ENCODE peak calls at places on chromosomes 7 and 10, in eight cellular contexts. S, O, X, B, L, R, N and V are unnamed samples.

GRCh38 chr10:62248465-62248864 is 20.2 kb downstream of the RTKN2 start:
- DNase-seq in S (no peak), O (no peak), X (no peak), B (no peak), L (no peak), R (no peak), N (no peak), V (no peak)

GRCh38 chr10:114520453-114520852 is 116.2 kb upstream of the AFAP1L2 start:
- DNase-seq in S (no peak), O (no peak), X (peak; percentile 65), B (peak; percentile 53), L (peak; percentile 95), R (no peak), N (no peak), V (peak; percentile 44)

GRCh38 chr7:143258830-143259229 is 4.4 kb upstream of the GSTK1 start:
- DNase-seq in S (peak; percentile 20), O (peak; percentile 68), X (no peak), B (no peak), L (no peak), R (no peak), N (no peak), V (no peak)

GRCh38 chr10:62306663-62307062 is 38.0 kb upstream of the RTKN2 start:
- DNase-seq in S (no peak), O (no peak), X (no peak), B (no peak), L (no peak), R (no peak), N (no peak), V (no peak)

GRCh38 chr7:47490501-47491265 is 91.2 kb downstream of the TNS3 start:
- DNase-seq in S (no peak), O (no peak), X (no peak), B (no peak), L (no peak), R (no peak), N (no peak), V (peak; percentile 3)

GRCh38 chr7:91242097-91242846 is 22.0 kb upstream of the FZD1 start:
- DNase-seq in S (no peak), O (no peak), X (no peak), B (no peak), L (no peak), R (no peak), N (no peak), V (no peak)

GRCh38 chr10:70694410-70695179 is 22.3 kb downstream of the ADAMTS14 start:
- DNase-seq in S (no peak), O (no peak), X (no peak), B (no peak), L (no peak), R (no peak), N (no peak), V (no peak)

GRCh38 chr7:101911800-101912705 is 94.6 kb downstream of the CUX1 start:
- DNase-seq in S (no peak), O (peak; percentile 82), X (peak; percentile 74), B (peak; percentile 77), L (no peak), R (peak; percentile 29), N (no peak), V (peak; percentile 83)

GRCh38 chr10:91479583-91479982 is 69.4 kb downstream of the HECTD2 start:
- DNase-seq in S (no peak), O (no peak), X (no peak), B (no peak), L (no peak), R (no peak), N (no peak), V (no peak)

GRCh38 chr7:113113912-113114311 is 4.4 kb downstream of the SMIM30 start:
- DNase-seq in S (no peak), O (no peak), X (no peak), B (no peak), L (no peak), R (no peak), N (no peak), V (no peak)

GRCh38 chr7:158541330-158542010 is 46.2 kb downstream of the PTPRN2 start:
- DNase-seq in S (no peak), O (no peak), X (peak; percentile 37), B (no peak), L (no peak), R (no peak), N (no peak), V (no peak)

GRCh38 chr10:15433850-15434537 is 62.9 kb upstream of the FAM171A1 start:
- DNase-seq in S (no peak), O (no peak), X (peak; percentile 54), B (peak; percentile 81), L (peak; percentile 25), R (peak; percentile 47), N (no peak), V (no peak)

GRCh38 chr7:123747620-123748141 is 1.1 kb downstream of the WASL start:
- DNase-seq in S (no peak), O (peak; percentile 82), X (peak; percentile 72), B (peak; percentile 77), L (peak; percentile 83), R (peak; percentile 81), N (peak; percentile 8), V (peak; percentile 64)

GRCh38 chr7:79308176-79308575 is 145.3 kb downstream of the MAGI2 start:
- DNase-seq in S (no peak), O (peak; percentile 87), X (peak; percentile 46), B (peak; percentile 24), L (peak; percentile 40), R (no peak), N (no peak), V (no peak)

GRCh38 chr7:26065652-26066051 is 86.3 kb upstream of the NFE2L3 start:
- DNase-seq in S (no peak), O (no peak), X (no peak), B (no peak), L (no peak), R (no peak), N (no peak), V (no peak)

GRCh38 chr10:132612571-132613504 is 75.3 kb downstream of the INPP5A start:
- DNase-seq in S (no peak), O (peak; percentile 39), X (no peak), B (no peak), L (no peak), R (no peak), N (no peak), V (peak; percentile 37)

GRCh38 chr7:113880467-113881040 is 38.3 kb downstream of the PPP1R3A start:
- DNase-seq in S (no peak), O (no peak), X (no peak), B (no peak), L (no peak), R (no peak), N (no peak), V (no peak)

DNA sequence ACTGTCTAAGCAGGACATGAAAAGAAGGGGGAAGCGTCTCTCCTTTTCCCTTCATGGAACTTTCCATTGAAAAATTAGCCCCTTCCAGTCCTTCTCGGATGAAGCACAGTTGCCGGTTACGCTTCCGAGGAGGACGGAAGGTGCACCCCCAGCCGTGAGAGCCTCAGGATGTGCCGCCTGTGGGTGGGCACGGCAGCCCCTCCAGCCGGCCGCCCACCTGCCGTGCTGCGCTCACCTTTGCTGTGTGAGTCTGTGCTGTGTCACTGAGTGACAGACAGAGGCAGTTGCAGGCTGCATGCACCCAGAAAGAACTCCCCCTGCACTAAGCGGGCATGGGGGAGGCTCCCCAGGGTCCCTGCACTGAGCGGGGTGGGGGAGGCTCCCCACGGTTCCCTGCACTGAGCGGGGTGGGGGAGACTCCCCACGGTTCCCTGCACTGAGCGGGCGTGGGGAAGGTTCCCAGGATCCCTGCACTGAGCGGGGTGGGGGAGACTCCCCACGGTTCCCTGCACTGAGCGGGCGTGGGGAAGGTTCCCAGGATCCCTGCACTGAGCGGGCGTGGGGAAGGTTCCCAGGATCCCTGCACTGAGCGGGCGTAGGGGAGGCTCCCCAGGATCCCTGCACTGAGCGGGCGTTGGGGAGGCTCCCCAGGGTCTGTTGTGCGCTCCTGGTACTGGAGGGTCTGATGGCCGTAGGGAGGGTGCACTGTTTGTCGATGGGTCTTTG is 74.2 kb downstream of the DNAJB6 start:
- DNase-seq in S (no peak), O (no peak), X (no peak), B (no peak), L (no peak), R (no peak), N (no peak), V (peak; percentile 22)
- H3K27ac ChIP-seq in S (no peak overlapping the region), O (no peak overlapping the region), X (no peak overlapping the region), B (no peak overlapping the region), L (no peak overlapping the region), R (no peak overlapping the region), N (no peak overlapping the region), V (no peak overlapping the region)

DNA sequence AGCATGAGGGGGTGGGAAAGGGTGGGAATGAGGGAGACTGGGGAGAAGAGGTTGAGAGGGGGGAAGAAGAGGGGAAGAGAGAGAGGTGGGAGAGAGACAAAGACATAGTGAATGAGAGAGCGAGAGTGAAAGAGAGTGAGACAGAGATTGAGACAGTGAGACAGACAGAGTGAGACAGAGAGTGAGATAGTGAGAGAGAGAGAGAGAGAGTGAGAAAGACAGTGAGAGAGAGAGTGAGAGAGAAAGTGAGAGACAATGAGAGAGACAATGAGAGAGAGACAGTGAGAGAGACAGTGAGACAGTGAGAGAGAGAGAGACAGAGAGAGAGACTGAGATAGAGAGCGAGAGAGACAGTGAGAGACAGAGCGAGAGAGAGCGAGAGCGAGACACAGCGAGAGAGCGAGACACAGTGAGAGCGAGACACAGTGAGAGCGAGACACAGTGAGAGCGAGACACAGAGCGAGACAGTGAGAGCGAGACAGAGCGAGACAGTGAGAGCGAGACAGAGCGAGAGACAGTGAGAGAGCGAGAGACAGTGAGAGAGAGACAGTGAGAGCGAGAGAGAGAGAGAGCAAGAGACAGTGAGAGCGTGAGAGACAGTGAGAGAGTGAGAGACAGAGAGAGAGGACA is 10.1 kb downstream of the TMEM243 start:
- DNase-seq in S (no peak), O (no peak), X (no peak), B (no peak), L (no peak), R (no peak), N (no peak), V (no peak)
- H3K4me1 ChIP-seq in S (peaks cover 28% of the 10 kb centered on the region), O (no peaks in the 10 kb centered on the region), X (no peaks in the 10 kb centered on the region), B (no peaks in the 10 kb centered on the region), L (peaks cover 7% of the 10 kb centered on the region), R (no peaks in the 10 kb centered on the region), N (no peaks in the 10 kb centered on the region), V (peaks cover 6% of the 10 kb centered on the region)

GRCh38 chr10:5555031-5555510 is 30.3 kb downstream of the CALML3 start:
- DNase-seq in S (no peak), O (peak; percentile 44), X (no peak), B (no peak), L (no peak), R (no peak), N (no peak), V (no peak)
- H3K27me3 ChIP-seq in S (peaks cover 3% of the 10 kb centered on the region), O (no peaks in the 10 kb centered on the region), X (no peaks in the 10 kb centered on the region), B (no peaks in the 10 kb centered on the region), L (no peaks in the 10 kb centered on the region), R (no peaks in the 10 kb centered on the region), N (no peaks in the 10 kb centered on the region), V (no peaks in the 10 kb centered on the region)

DNA sequence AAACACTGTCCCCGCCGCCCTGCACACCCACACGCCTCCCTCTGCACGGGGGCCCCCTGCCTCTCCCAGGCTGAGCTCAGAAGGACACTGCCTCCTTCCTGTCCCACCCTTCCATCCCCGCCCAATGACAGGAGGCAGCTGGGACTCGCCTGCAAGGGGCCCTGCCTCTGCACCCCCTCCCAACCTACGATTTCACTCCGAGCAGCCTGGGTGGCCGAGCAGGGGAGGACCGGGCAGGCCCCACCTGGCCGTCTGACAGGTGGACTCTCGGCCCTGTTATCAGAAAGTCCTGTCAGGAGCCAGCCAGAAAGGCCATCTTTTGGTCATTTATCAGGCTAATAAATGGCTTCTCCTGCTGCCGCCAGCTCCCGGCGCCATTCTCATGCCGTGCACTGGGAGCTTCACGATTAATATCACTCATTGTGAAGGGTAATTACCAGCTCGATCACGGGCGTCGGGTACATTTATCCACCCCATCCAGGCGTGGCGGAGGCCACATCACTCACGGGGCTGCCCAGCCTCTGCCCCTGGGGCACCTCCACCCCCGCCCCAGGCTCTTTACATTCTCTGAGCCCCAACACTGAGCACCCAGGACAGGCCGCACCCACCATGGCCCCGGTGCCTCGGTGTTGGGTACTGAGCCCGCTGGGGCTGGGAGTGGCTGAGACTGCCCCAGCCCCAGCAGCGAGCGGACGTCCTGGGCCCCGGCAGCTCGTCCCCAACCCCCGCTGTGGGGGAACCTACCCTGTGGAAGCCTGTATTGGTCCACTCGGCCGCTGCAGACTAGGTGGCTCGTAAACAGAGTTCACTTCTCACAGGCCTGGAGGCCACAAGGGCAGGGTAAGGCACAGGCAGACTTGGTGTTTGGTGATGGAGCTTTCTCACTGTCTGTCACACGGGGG is 183.8 kb downstream of the ELFN1 start:
- DNase-seq in S (no peak), O (peak; percentile 75), X (no peak), B (no peak), L (no peak), R (no peak), N (no peak), V (peak; percentile 42)
- H3K27ac ChIP-seq in S (no peak overlapping the region), O (no peak overlapping the region), X (no peak overlapping the region), B (no peak overlapping the region), L (no peak overlapping the region), R (no peak overlapping the region), N (no peak overlapping the region), V (no peak overlapping the region)